ENCODE peak calls at places on chromosomes 4 and X, in nine cellular contexts. One of them, this sample, is unnamed.
A peak's percentile ranks its signal among the peaks of the same experiment; 100 is the strongest.

GRCh38 chrX:11143931-11144678 is 33.0 kb downstream of the HCCS start:
- DNase-seq in heart right ventricle: peak; percentile 62
- DNase-seq in foreskin fibroblast: peak; percentile 83
- DNase-seq in astrocyte of the spinal cord: peak; percentile 77
- DNase-seq in skeletal muscle cell: peak; percentile 30
- DNase-seq in GM12865: peak; percentile 83
- DNase-seq in cardiac muscle cell: peak; percentile 77
- DNase-seq in BJ: no peak
- DNase-seq in tibial artery: no peak
- DNase-seq in this sample: peak; percentile 55

GRCh38 chr4:167339781-167340180 is 105.5 kb upstream of the SPOCK3 start:
- DNase-seq in BJ: no peak
- DNase-seq in cardiac muscle cell: no peak
- DNase-seq in astrocyte of the spinal cord: no peak
- DNase-seq in tibial artery: no peak
- DNase-seq in skeletal muscle cell: no peak
- DNase-seq in foreskin fibroblast: peak; percentile 0
- DNase-seq in GM12865: no peak
- DNase-seq in heart right ventricle: no peak
- DNase-seq in this sample: no peak

GRCh38 chrX:132218100-132218807 is 993 bp downstream of the RAP2C start:
- DNase-seq in BJ: no peak
- DNase-seq in GM12865: peak; percentile 90
- DNase-seq in foreskin fibroblast: peak; percentile 92
- DNase-seq in tibial artery: peak; percentile 90
- DNase-seq in skeletal muscle cell: peak; percentile 57
- DNase-seq in astrocyte of the spinal cord: peak; percentile 78
- DNase-seq in heart right ventricle: peak; percentile 83
- DNase-seq in cardiac muscle cell: peak; percentile 92
- DNase-seq in this sample: peak; percentile 53

GRCh38 chr4:38152721-38153412 is 192.7 kb downstream of the PTTG2 start:
- DNase-seq in heart right ventricle: no peak
- DNase-seq in foreskin fibroblast: no peak
- DNase-seq in skeletal muscle cell: no peak
- DNase-seq in GM12865: no peak
- DNase-seq in BJ: no peak
- DNase-seq in cardiac muscle cell: no peak
- DNase-seq in astrocyte of the spinal cord: no peak
- DNase-seq in tibial artery: no peak
- DNase-seq in this sample: no peak

GRCh38 chrX:41705680-41706374 is 17.1 kb downstream of the GPR34 start:
- DNase-seq in cardiac muscle cell: no peak
- DNase-seq in astrocyte of the spinal cord: no peak
- DNase-seq in foreskin fibroblast: no peak
- DNase-seq in skeletal muscle cell: no peak
- DNase-seq in GM12865: peak; percentile 73
- DNase-seq in tibial artery: no peak
- DNase-seq in heart right ventricle: no peak
- DNase-seq in BJ: no peak
- DNase-seq in this sample: no peak

GRCh38 chrX:39974228-39974627 is 123.5 kb downstream of the BCOR start:
- DNase-seq in astrocyte of the spinal cord: no peak
- DNase-seq in foreskin fibroblast: no peak
- DNase-seq in GM12865: no peak
- DNase-seq in heart right ventricle: no peak
- DNase-seq in BJ: no peak
- DNase-seq in skeletal muscle cell: no peak
- DNase-seq in cardiac muscle cell: no peak
- DNase-seq in tibial artery: no peak
- DNase-seq in this sample: no peak

GRCh38 chrX:103919336-103919682 is 43.1 kb upstream of the TMSB15B start:
- DNase-seq in cardiac muscle cell: no peak
- DNase-seq in skeletal muscle cell: peak; percentile 15
- DNase-seq in BJ: no peak
- DNase-seq in GM12865: peak; percentile 64
- DNase-seq in foreskin fibroblast: peak; percentile 58
- DNase-seq in tibial artery: no peak
- DNase-seq in astrocyte of the spinal cord: peak; percentile 56
- DNase-seq in heart right ventricle: no peak
- DNase-seq in this sample: no peak

GRCh38 chrX:120380699-120381098 is 18.8 kb downstream of the ATP1B4 start:
- DNase-seq in tibial artery: no peak
- DNase-seq in GM12865: peak; percentile 54
- DNase-seq in skeletal muscle cell: no peak
- DNase-seq in heart right ventricle: no peak
- DNase-seq in BJ: no peak
- DNase-seq in foreskin fibroblast: peak; percentile 33
- DNase-seq in astrocyte of the spinal cord: peak; percentile 5
- DNase-seq in cardiac muscle cell: no peak
- DNase-seq in this sample: peak; percentile 26

GRCh38 chrX:103779156-103779555 is 2.5 kb downstream of the PLP1 start:
- DNase-seq in tibial artery: no peak
- DNase-seq in GM12865: no peak
- DNase-seq in foreskin fibroblast: no peak
- DNase-seq in cardiac muscle cell: no peak
- DNase-seq in BJ: no peak
- DNase-seq in skeletal muscle cell: no peak
- DNase-seq in astrocyte of the spinal cord: peak; percentile 15
- DNase-seq in heart right ventricle: no peak
- DNase-seq in this sample: no peak

GRCh38 chr4:55078987-55079386 is 46.4 kb downstream of the KDR start:
- DNase-seq in foreskin fibroblast: peak; percentile 58
- DNase-seq in astrocyte of the spinal cord: peak; percentile 97
- DNase-seq in BJ: no peak
- DNase-seq in skeletal muscle cell: peak; percentile 54
- DNase-seq in heart right ventricle: peak; percentile 86
- DNase-seq in cardiac muscle cell: no peak
- DNase-seq in GM12865: no peak
- DNase-seq in tibial artery: no peak
- DNase-seq in this sample: no peak

GRCh38 chr4:83771113-83771705 is 235.3 kb downstream of the GPAT3 start:
- DNase-seq in astrocyte of the spinal cord: peak; percentile 72
- DNase-seq in heart right ventricle: peak; percentile 10
- DNase-seq in GM12865: peak; percentile 32
- DNase-seq in skeletal muscle cell: peak; percentile 8
- DNase-seq in cardiac muscle cell: peak; percentile 69
- DNase-seq in BJ: no peak
- DNase-seq in tibial artery: no peak
- DNase-seq in foreskin fibroblast: peak; percentile 72
- DNase-seq in this sample: peak; percentile 14

GRCh38 chr4:33722800-33723511 is 2521.4 kb downstream of the ARAP2 start:
- DNase-seq in heart right ventricle: no peak
- DNase-seq in tibial artery: no peak
- DNase-seq in astrocyte of the spinal cord: no peak
- DNase-seq in cardiac muscle cell: no peak
- DNase-seq in foreskin fibroblast: peak; percentile 74
- DNase-seq in skeletal muscle cell: no peak
- DNase-seq in BJ: no peak
- DNase-seq in GM12865: no peak
- DNase-seq in this sample: no peak

GRCh38 chr4:100076753-100077152 is 113.5 kb downstream of the DDIT4L start:
- DNase-seq in foreskin fibroblast: no peak
- DNase-seq in GM12865: peak; percentile 12
- DNase-seq in skeletal muscle cell: no peak
- DNase-seq in tibial artery: no peak
- DNase-seq in BJ: no peak
- DNase-seq in astrocyte of the spinal cord: no peak
- DNase-seq in heart right ventricle: no peak
- DNase-seq in cardiac muscle cell: no peak
- DNase-seq in this sample: no peak

GRCh38 chr4:22444813-22445212 is 71.1 kb downstream of the ADGRA3 start:
- DNase-seq in cardiac muscle cell: no peak
- DNase-seq in tibial artery: no peak
- DNase-seq in heart right ventricle: no peak
- DNase-seq in astrocyte of the spinal cord: no peak
- DNase-seq in foreskin fibroblast: no peak
- DNase-seq in BJ: no peak
- DNase-seq in skeletal muscle cell: no peak
- DNase-seq in GM12865: no peak
- DNase-seq in this sample: no peak

GRCh38 chrX:124212622-124213021 is 119.8 kb upstream of the TEX13D start:
- DNase-seq in BJ: no peak
- DNase-seq in foreskin fibroblast: no peak
- DNase-seq in heart right ventricle: no peak
- DNase-seq in GM12865: no peak
- DNase-seq in astrocyte of the spinal cord: no peak
- DNase-seq in cardiac muscle cell: no peak
- DNase-seq in skeletal muscle cell: no peak
- DNase-seq in tibial artery: no peak
- DNase-seq in this sample: no peak

GRCh38 chr4:47835489-47835888 is 2.4 kb downstream of the CORIN start:
- DNase-seq in astrocyte of the spinal cord: peak; percentile 41
- DNase-seq in GM12865: no peak
- DNase-seq in foreskin fibroblast: peak; percentile 53
- DNase-seq in skeletal muscle cell: no peak
- DNase-seq in tibial artery: no peak
- DNase-seq in BJ: no peak
- DNase-seq in cardiac muscle cell: no peak
- DNase-seq in heart right ventricle: no peak
- DNase-seq in this sample: no peak

GRCh38 chrX:3384330-3384729 is 37.9 kb upstream of the MXRA5 start:
- DNase-seq in tibial artery: no peak
- DNase-seq in heart right ventricle: no peak
- DNase-seq in BJ: no peak
- DNase-seq in astrocyte of the spinal cord: peak; percentile 9
- DNase-seq in cardiac muscle cell: no peak
- DNase-seq in foreskin fibroblast: no peak
- DNase-seq in skeletal muscle cell: no peak
- DNase-seq in GM12865: no peak
- DNase-seq in this sample: no peak

GRCh38 chrX:43716696-43717095 is 60.6 kb downstream of the MAOA start:
- DNase-seq in cardiac muscle cell: no peak
- DNase-seq in astrocyte of the spinal cord: no peak
- DNase-seq in foreskin fibroblast: no peak
- DNase-seq in BJ: no peak
- DNase-seq in heart right ventricle: no peak
- DNase-seq in tibial artery: no peak
- DNase-seq in GM12865: no peak
- DNase-seq in skeletal muscle cell: no peak
- DNase-seq in this sample: no peak

GRCh38 chr4:139015269-139015947 is at the start of gene NOCT:
- DNase-seq in skeletal muscle cell: peak; percentile 76
- DNase-seq in BJ: no peak
- DNase-seq in astrocyte of the spinal cord: peak; percentile 93
- DNase-seq in GM12865: peak; percentile 98
- DNase-seq in cardiac muscle cell: peak; percentile 91
- DNase-seq in foreskin fibroblast: peak; percentile 96
- DNase-seq in tibial artery: peak; percentile 92
- DNase-seq in heart right ventricle: peak; percentile 88
- DNase-seq in this sample: peak; percentile 82

DNA sequence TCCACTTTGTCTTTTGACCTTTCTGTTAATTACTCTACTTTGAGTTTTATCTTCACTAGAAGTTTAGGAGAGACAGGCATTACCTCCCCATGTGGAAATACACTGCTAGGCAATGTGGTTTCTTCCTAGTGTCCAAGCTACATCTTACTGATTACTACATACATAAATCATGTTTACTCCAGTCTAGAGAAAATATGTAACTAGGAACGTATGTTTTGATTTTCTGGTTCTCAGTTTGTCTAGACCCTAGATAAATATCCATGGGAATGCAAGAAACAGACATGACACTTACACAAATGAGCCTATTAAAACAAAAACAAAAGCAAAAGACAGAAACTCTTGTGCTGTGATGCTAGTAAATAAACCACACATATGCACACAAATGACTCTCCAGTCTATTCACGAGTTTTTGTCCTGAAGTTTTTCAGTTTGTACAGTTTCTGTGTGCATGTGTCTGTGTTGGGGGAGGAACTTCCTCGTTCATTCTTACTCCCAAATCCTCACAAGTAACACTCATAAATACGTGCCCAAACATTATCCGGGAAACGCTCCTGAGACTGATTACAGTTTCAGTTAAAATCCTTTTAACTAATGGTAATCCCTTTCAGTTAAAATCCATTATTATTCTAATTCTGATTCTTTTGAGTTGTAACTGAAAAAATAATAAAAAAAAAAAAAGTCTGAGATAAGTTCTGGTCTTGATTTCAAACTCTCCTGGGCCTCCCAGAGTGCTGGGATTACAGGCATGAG is 283.5 kb upstream of the FTHL17 start:
- DNase-seq in tibial artery: no peak
- DNase-seq in BJ: no peak
- DNase-seq in skeletal muscle cell: no peak
- DNase-seq in foreskin fibroblast: no peak
- DNase-seq in astrocyte of the spinal cord: no peak
- DNase-seq in cardiac muscle cell: no peak
- DNase-seq in heart right ventricle: no peak
- DNase-seq in GM12865: no peak
- DNase-seq in this sample: no peak
- H3K4me3 ChIP-seq in tibial artery: no peak overlapping the region
- H3K4me3 ChIP-seq in BJ: no peak overlapping the region
- H3K4me3 ChIP-seq in skeletal muscle cell: no peak overlapping the region
- H3K4me3 ChIP-seq in foreskin fibroblast: no peak overlapping the region
- H3K4me3 ChIP-seq in astrocyte of the spinal cord: no peak overlapping the region
- H3K4me3 ChIP-seq in cardiac muscle cell: no peak overlapping the region
- H3K4me3 ChIP-seq in heart right ventricle: no peak overlapping the region
- H3K4me3 ChIP-seq in GM12865: no peak overlapping the region
- H3K4me3 ChIP-seq in this sample: no peak overlapping the region

GRCh38 chr4:87030606-87031441 is 96.0 kb downstream of the AFF1 start:
- DNase-seq in GM12865: no peak
- DNase-seq in tibial artery: no peak
- DNase-seq in BJ: no peak
- DNase-seq in heart right ventricle: no peak
- DNase-seq in astrocyte of the spinal cord: no peak
- DNase-seq in skeletal muscle cell: no peak
- DNase-seq in foreskin fibroblast: peak; percentile 37
- DNase-seq in cardiac muscle cell: peak; percentile 46
- DNase-seq in this sample: no peak
- H3K4me3 ChIP-seq in GM12865: no peak overlapping the region
- H3K4me3 ChIP-seq in tibial artery: no peak overlapping the region
- H3K4me3 ChIP-seq in BJ: no peak overlapping the region
- H3K4me3 ChIP-seq in heart right ventricle: no peak overlapping the region
- H3K4me3 ChIP-seq in astrocyte of the spinal cord: no peak overlapping the region
- H3K4me3 ChIP-seq in skeletal muscle cell: peak overlapping the region; percentile 13
- H3K4me3 ChIP-seq in foreskin fibroblast: no peak overlapping the region
- H3K4me3 ChIP-seq in cardiac muscle cell: no peak overlapping the region
- H3K4me3 ChIP-seq in this sample: no peak overlapping the region

GRCh38 chrX:148813422-148813821 is 313.0 kb downstream of the AFF2 start:
- DNase-seq in cardiac muscle cell: no peak
- DNase-seq in BJ: no peak
- DNase-seq in skeletal muscle cell: no peak
- DNase-seq in tibial artery: no peak
- DNase-seq in heart right ventricle: no peak
- DNase-seq in GM12865: peak; percentile 1
- DNase-seq in foreskin fibroblast: no peak
- DNase-seq in astrocyte of the spinal cord: no peak
- DNase-seq in this sample: no peak
- H3K4me3 ChIP-seq in cardiac muscle cell: no peak overlapping the region
- H3K4me3 ChIP-seq in BJ: no peak overlapping the region
- H3K4me3 ChIP-seq in skeletal muscle cell: no peak overlapping the region
- H3K4me3 ChIP-seq in tibial artery: no peak overlapping the region
- H3K4me3 ChIP-seq in heart right ventricle: no peak overlapping the region
- H3K4me3 ChIP-seq in GM12865: no peak overlapping the region
- H3K4me3 ChIP-seq in foreskin fibroblast: no peak overlapping the region
- H3K4me3 ChIP-seq in astrocyte of the spinal cord: no peak overlapping the region
- H3K4me3 ChIP-seq in this sample: no peak overlapping the region

DNA sequence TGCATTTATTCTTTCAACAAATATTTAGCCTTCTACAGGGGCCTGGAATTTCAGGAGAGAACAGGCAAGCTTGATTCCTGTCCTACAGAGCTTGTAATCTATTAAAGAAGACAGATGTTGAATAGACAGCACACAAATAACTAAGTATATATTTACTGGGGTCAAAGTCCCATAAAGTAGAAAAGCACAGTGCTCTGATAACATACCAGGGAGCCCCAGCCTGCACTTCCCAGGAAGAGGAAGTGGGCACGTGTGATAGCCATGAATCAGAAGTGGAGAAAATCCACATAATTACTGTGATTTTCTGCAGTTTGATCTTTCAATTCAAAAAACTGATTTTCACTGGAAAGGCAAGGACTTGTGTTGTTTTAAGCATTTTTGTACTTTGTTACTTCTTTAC is 129.1 kb downstream of the EGF start:
- DNase-seq in heart right ventricle: no peak
- DNase-seq in foreskin fibroblast: no peak
- DNase-seq in BJ: no peak
- DNase-seq in GM12865: no peak
- DNase-seq in tibial artery: no peak
- DNase-seq in skeletal muscle cell: no peak
- DNase-seq in astrocyte of the spinal cord: no peak
- DNase-seq in cardiac muscle cell: no peak
- DNase-seq in this sample: no peak
- H3K4me3 ChIP-seq in heart right ventricle: no peak overlapping the region
- H3K4me3 ChIP-seq in foreskin fibroblast: no peak overlapping the region
- H3K4me3 ChIP-seq in BJ: no peak overlapping the region
- H3K4me3 ChIP-seq in GM12865: no peak overlapping the region
- H3K4me3 ChIP-seq in tibial artery: no peak overlapping the region
- H3K4me3 ChIP-seq in skeletal muscle cell: no peak overlapping the region
- H3K4me3 ChIP-seq in astrocyte of the spinal cord: no peak overlapping the region
- H3K4me3 ChIP-seq in cardiac muscle cell: no peak overlapping the region
- H3K4me3 ChIP-seq in this sample: no peak overlapping the region

This sample was measured in LNCaP clone FGC.